ENCODE peak calls at places on chromosomes 3 and 15, in four cellular contexts. E is K562, D is GM12891, M is GM12878. J is an unnamed sample.

GRCh38 chr3:65729553-65729952 is 309.2 kb downstream of the MAGI1 start:
- DNase-seq in E (no peak), M (no peak), D (no peak), J (no peak)

GRCh38 chr3:87082806-87083440 is 92.0 kb upstream of the VGLL3 start:
- DNase-seq in E (peak), M (no peak), D (peak), J (peak)

GRCh38 chr3:187708696-187709095 is 6.3 kb upstream of the RTP2 start:
- DNase-seq in E (no peak), D (no peak), M (no peak), J (no peak)

GRCh38 chr3:37139567-37140052 is 34.8 kb downstream of the LRRFIP2 start:
- DNase-seq in E (no peak), M (no peak), D (no peak), J (no peak)

GRCh38 chr3:43559961-43560360 is 61.9 kb downstream of the ANO10 start:
- DNase-seq in D (no peak), M (no peak), E (no peak), J (no peak)

GRCh38 chr3:33315826-33316225 is 38.6 kb downstream of the FBXL2 start:
- DNase-seq in M (no peak), D (no peak), E (no peak), J (no peak)

GRCh38 chr15:68567345-68567744 is 11.4 kb upstream of the CORO2B start:
- DNase-seq in E (no peak), D (no peak), M (no peak), J (no peak)

GRCh38 chr3:78993375-78993774 is 774.4 kb downstream of the ROBO1 start:
- DNase-seq in M (peak), D (no peak), E (no peak), J (no peak)

GRCh38 chr15:100635406-100636071 is 33.1 kb downstream of the ASB7 start:
- DNase-seq in M (no peak), D (no peak), E (no peak), J (no peak)

GRCh38 chr3:114856867-114857266 is 290.2 kb downstream of the ZBTB20 start:
- DNase-seq in E (no peak), M (no peak), D (no peak), J (no peak)

GRCh38 chr3:196227629-196228493 is 11.5 kb downstream of the SLC51A start:
- DNase-seq in E (peak), M (no peak), D (no peak), J (no peak)

DNA sequence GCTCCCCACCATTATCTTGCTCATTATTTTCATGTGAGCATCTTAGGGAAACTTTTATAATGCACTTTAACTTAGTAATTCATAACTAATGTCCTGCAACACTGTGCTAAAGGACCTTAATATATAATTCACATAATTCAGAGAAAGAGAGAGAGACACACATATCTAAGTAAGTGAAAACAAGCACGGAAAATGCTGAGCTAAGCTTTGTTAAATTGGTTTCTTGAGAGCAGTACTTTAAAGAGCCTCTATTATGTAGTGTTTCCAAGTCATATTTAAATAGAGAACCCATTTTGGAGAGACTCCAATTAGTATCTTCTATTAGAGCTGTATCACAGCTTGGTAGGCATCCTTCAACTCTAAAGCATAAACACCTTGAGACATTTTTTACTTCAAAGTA is 354.1 kb upstream of the SOX14 start:
- DNase-seq in E (no peak), D (no peak), M (no peak), J (no peak)
- TF ChIP-seq SPI1 in E (no peak), D (no peak), M (no peak), J (no peak)

GRCh38 chr3:137099336-137099735 is 141.6 kb downstream of the IL20RB start:
- DNase-seq in E (no peak), D (no peak), M (no peak), J (no peak)

GRCh38 chr3:137103739-137104138 is 146.0 kb downstream of the IL20RB start:
- DNase-seq in M (no peak), E (no peak), D (no peak), J (no peak)

GRCh38 chr3:137100326-137100725 is 142.5 kb downstream of the IL20RB start:
- DNase-seq in D (no peak), M (no peak), E (no peak), J (no peak)

DNA sequence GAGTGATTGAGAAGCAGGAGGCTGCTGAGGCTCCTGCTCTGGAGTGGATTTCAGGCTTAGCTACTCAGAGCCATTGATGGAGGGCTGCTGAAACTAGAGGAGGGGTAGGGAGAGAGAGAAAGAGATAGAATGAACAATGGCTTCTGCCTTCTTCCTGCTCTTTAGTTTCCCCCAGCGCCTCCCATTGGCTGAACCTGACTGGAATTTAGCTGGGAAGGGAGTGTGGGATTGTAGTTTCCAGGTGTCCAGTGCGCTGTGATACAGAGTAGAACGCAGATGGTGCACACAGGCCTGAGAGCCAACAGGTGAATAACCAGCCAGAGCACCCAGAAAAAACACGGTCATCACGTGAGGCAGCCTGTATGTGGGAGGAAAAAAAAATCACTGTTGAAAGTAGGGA is 140.1 kb downstream of the IL20RB start:
- DNase-seq in D (no peak), M (no peak), E (no peak), J (no peak)
- TF ChIP-seq SPI1 in D (no peak), M (no peak), E (no peak), J (no peak)

GRCh38 chr15:52337198-52337853 is 41.7 kb upstream of the MYO5C start:
- DNase-seq in M (no peak), E (no peak), D (no peak), J (no peak)
- TF ChIP-seq SPI1 in M (no peak), E (no peak), D (no peak), J (no peak)

DNA sequence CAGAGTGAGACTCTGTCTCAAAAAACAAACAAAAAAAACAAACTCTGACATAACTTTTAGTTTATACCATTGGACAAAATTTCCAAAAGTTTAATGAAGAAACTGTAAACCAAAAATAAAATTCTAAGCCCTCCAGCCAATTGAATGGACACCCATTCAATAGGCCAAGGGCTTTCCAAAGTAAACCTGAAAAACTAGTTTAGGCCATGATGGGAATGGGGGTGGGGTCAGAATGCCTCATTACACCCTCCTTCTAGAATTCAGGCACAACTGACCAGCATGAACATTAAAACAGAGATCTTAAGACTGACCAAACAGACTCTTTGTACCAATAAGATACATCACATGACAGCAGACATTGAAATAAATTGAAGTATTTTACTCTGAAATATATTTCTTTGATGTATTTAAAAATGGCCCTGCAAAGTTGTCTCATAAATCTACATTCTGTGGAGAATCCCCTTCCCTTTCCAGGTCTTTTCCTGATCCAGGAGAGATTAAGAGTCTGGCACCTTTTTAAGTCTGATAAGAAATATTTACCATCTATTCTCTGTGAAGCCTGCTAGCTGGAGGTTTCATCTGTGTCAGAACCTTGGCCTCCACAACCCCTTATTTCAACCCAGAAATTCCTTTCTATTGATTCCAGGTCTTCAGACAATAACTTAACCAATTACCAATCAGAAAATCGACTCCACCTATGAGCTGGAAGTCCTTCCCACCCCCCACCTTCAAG is 15.7 kb downstream of the THOC7 start:
- DNase-seq in E (no peak), D (no peak), M (no peak), J (no peak)
- TF ChIP-seq SPI1 in E (no peak), D (no peak), M (no peak), J (no peak)

DNA sequence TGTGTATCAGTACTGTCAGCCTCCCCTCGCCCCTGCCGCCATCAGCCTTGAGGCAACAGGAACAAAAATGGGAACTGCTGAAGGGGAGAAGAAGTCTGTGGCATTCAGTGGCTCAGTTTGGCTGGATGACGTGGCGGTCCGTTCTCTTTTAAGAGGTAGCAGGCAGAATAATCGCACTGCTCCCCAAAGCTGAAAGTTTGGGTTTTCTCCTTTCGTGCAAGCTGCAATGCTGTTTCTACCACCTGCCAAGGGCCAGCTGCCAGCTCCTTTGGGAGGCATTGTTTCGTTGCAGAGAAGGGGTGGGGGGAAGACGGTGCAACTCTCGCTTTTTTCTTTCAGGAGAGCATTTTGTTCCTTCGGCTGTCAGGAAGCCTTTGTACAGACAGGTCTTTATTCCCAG is 369.6 kb upstream of the RORA start:
- DNase-seq in M (no peak), D (no peak), E (no peak), J (no peak)
- TF ChIP-seq SPI1 in M (no peak), D (no peak), E (no peak), J (no peak)

DNA sequence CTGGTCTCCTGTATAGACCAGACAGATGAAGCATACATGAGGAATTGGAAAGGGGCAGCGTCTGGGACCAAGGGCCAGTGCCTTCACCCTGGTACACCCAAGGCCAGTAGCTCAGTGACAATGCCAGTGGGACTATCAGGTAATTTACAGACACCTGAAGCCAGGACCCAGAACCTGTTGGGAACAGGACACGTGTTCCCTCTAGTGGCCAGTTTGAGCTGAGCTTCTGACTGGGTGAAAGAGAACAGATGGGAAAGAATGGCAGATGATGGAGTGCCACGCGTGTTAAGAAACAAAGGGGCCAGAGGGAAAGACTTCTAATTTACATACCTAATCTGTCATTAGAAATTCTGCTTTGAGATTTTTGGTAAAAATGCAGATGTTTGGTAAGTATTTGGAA is 5.1 kb upstream of the SLC25A38 start:
- DNase-seq in D (peak), E (peak), M (no peak), J (no peak)
- TF ChIP-seq SPI1 in D (no peak), E (no peak), M (no peak), J (no peak)

GRCh38 chr3:31561891-31562290 is 29.2 kb downstream of the STT3B start:
- DNase-seq in M (no peak), D (no peak), E (no peak), J (no peak)

GRCh38 chr3:31567036-31567435 is 34.3 kb downstream of the STT3B start:
- DNase-seq in M (no peak), D (no peak), E (peak), J (no peak)

GRCh38 chr3:31565288-31565687 is 32.6 kb downstream of the STT3B start:
- DNase-seq in E (no peak), M (no peak), D (no peak), J (no peak)

GRCh38 chr3:31559872-31560534 is 27.3 kb downstream of the STT3B start:
- DNase-seq in M (no peak), D (no peak), E (no peak), J (no peak)

DNA sequence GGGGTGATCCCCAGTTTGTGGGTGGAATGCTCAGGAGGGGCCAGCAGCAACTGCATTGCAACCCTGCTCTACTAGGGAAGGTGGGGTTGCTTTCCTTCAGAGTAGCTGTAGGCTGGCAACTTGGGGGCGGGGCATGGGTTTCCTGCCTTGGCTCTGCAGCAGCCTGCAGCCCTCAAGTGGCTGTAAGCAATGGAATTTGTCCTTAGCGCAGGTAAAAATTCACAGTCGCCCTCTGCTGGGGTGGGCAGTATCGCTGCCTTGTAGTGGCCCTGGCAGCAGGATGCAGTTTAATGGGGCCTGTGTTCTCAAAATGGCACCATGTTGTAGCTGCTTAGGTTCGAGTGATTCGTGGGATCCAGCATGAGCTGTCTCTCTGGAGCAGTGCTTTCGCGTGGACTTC is 29.8 kb downstream of the STT3B start:
- DNase-seq in D (no peak), E (peak), M (no peak), J (peak)
- TF ChIP-seq SPI1 in D (no peak), E (no peak), M (no peak), J (no peak)

GRCh38 chr3:123745184-123745855 is 138.8 kb downstream of the MYLK start:
- DNase-seq in E (no peak), M (no peak), D (no peak), J (no peak)
- TF ChIP-seq SPI1 in E (no peak), M (no peak), D (no peak), J (no peak)